ENCODE peak calls at places on chromosomes 7 and 10, in five cellular contexts. One of them, this sample, is unnamed.

GRCh38 chr7:114819629-114820362 is 102.1 kb upstream of the MDFIC start:
- DNase-seq in BE2C: no peak
- DNase-seq in left ventricle myocardium inferior: no peak
- DNase-seq in GM13976: no peak
- DNase-seq in fibroblast of lung: peak; percentile 97
- DNase-seq in this sample: peak; percentile 100

GRCh38 chr7:49094866-49095265 is 170.5 kb downstream of the CDC14C start:
- DNase-seq in GM13976: no peak
- DNase-seq in left ventricle myocardium inferior: no peak
- DNase-seq in BE2C: no peak
- DNase-seq in fibroblast of lung: no peak
- DNase-seq in this sample: no peak

GRCh38 chr7:132073920-132074589 is 502.2 kb downstream of the PLXNA4 start:
- DNase-seq in GM13976: no peak
- DNase-seq in fibroblast of lung: no peak
- DNase-seq in left ventricle myocardium inferior: no peak
- DNase-seq in BE2C: no peak
- DNase-seq in this sample: no peak

GRCh38 chr10:110783509-110784103 is 88.1 kb upstream of the PDCD4 start:
- DNase-seq in BE2C: no peak
- DNase-seq in fibroblast of lung: no peak
- DNase-seq in left ventricle myocardium inferior: no peak
- DNase-seq in GM13976: no peak
- DNase-seq in this sample: peak; percentile 17

GRCh38 chr7:6589829-6590644 is at the start of gene INTS15:
- DNase-seq in fibroblast of lung: peak; percentile 77
- DNase-seq in BE2C: peak; percentile 85
- DNase-seq in GM13976: peak; percentile 94
- DNase-seq in left ventricle myocardium inferior: peak; percentile 77
- DNase-seq in this sample: peak; percentile 85

GRCh38 chr7:113639221-113639620 is 279.6 kb downstream of the PPP1R3A start:
- DNase-seq in fibroblast of lung: peak; percentile 2
- DNase-seq in BE2C: no peak
- DNase-seq in GM13976: no peak
- DNase-seq in left ventricle myocardium inferior: no peak
- DNase-seq in this sample: no peak

GRCh38 chr7:83468251-83468739 is 180.6 kb downstream of the SEMA3E start:
- DNase-seq in GM13976: peak; percentile 13
- DNase-seq in fibroblast of lung: peak; percentile 99
- DNase-seq in left ventricle myocardium inferior: peak; percentile 51
- DNase-seq in BE2C: peak; percentile 76
- DNase-seq in this sample: peak; percentile 99

GRCh38 chr7:64313740-64314491 is at the start of gene ZNF736:
- DNase-seq in BE2C: peak; percentile 90
- DNase-seq in fibroblast of lung: peak; percentile 95
- DNase-seq in GM13976: peak; percentile 85
- DNase-seq in left ventricle myocardium inferior: peak; percentile 89
- DNase-seq in this sample: peak; percentile 98

GRCh38 chr10:36803229-36803628 is 322.2 kb upstream of the ANKRD30A start:
- DNase-seq in fibroblast of lung: no peak
- DNase-seq in BE2C: no peak
- DNase-seq in GM13976: no peak
- DNase-seq in left ventricle myocardium inferior: no peak
- DNase-seq in this sample: no peak

GRCh38 chr10:34699904-34700303 is 115.2 kb downstream of the PARD3 start:
- DNase-seq in left ventricle myocardium inferior: no peak
- DNase-seq in BE2C: no peak
- DNase-seq in GM13976: no peak
- DNase-seq in fibroblast of lung: no peak
- DNase-seq in this sample: no peak

GRCh38 chr7:48182736-48183369 is 11.6 kb downstream of the ABCA13 start:
- DNase-seq in fibroblast of lung: peak; percentile 75
- DNase-seq in GM13976: no peak
- DNase-seq in BE2C: no peak
- DNase-seq in left ventricle myocardium inferior: no peak
- DNase-seq in this sample: peak; percentile 28

GRCh38 chr7:43438897-43439479 is 143.9 kb upstream of the STK17A start:
- DNase-seq in BE2C: no peak
- DNase-seq in GM13976: no peak
- DNase-seq in fibroblast of lung: no peak
- DNase-seq in left ventricle myocardium inferior: no peak
- DNase-seq in this sample: no peak

GRCh38 chr7:47513741-47514241 is 68.1 kb downstream of the TNS3 start:
- DNase-seq in BE2C: no peak
- DNase-seq in left ventricle myocardium inferior: no peak
- DNase-seq in fibroblast of lung: peak; percentile 93
- DNase-seq in GM13976: no peak
- DNase-seq in this sample: peak; percentile 40

GRCh38 chr7:103857435-103857834 is 132.0 kb downstream of the RELN start:
- DNase-seq in fibroblast of lung: no peak
- DNase-seq in left ventricle myocardium inferior: no peak
- DNase-seq in GM13976: no peak
- DNase-seq in BE2C: peak; percentile 66
- DNase-seq in this sample: no peak

GRCh38 chr7:30012757-30013156 is 13.7 kb downstream of the FKBP14 start:
- DNase-seq in left ventricle myocardium inferior: no peak
- DNase-seq in GM13976: no peak
- DNase-seq in BE2C: no peak
- DNase-seq in fibroblast of lung: no peak
- DNase-seq in this sample: no peak
- TF ChIP-seq CTCF in left ventricle myocardium inferior: no peak
- TF ChIP-seq CTCF in GM13976: no peak
- TF ChIP-seq CTCF in BE2C: no peak
- TF ChIP-seq CTCF in fibroblast of lung: no peak
- TF ChIP-seq CTCF in this sample: no peak

GRCh38 chr10:11147723-11148122 is 130.1 kb downstream of the CELF2 start:
- DNase-seq in BE2C: no peak
- DNase-seq in GM13976: no peak
- DNase-seq in left ventricle myocardium inferior: no peak
- DNase-seq in fibroblast of lung: no peak
- DNase-seq in this sample: no peak
- TF ChIP-seq CTCF in BE2C: no peak
- TF ChIP-seq CTCF in GM13976: peak; percentile 36
- TF ChIP-seq CTCF in left ventricle myocardium inferior: peak; percentile 29
- TF ChIP-seq CTCF in fibroblast of lung: no peak
- TF ChIP-seq CTCF in this sample: no peak

GRCh38 chr10:101495324-101495925 is 92.6 kb downstream of the POLL start:
- DNase-seq in left ventricle myocardium inferior: no peak
- DNase-seq in fibroblast of lung: no peak
- DNase-seq in GM13976: no peak
- DNase-seq in BE2C: peak; percentile 5
- DNase-seq in this sample: peak; percentile 29
- TF ChIP-seq CTCF in left ventricle myocardium inferior: peak; percentile 36
- TF ChIP-seq CTCF in fibroblast of lung: peak; percentile 36
- TF ChIP-seq CTCF in GM13976: no peak
- TF ChIP-seq CTCF in BE2C: peak; percentile 71
- TF ChIP-seq CTCF in this sample: peak; percentile 42

DNA sequence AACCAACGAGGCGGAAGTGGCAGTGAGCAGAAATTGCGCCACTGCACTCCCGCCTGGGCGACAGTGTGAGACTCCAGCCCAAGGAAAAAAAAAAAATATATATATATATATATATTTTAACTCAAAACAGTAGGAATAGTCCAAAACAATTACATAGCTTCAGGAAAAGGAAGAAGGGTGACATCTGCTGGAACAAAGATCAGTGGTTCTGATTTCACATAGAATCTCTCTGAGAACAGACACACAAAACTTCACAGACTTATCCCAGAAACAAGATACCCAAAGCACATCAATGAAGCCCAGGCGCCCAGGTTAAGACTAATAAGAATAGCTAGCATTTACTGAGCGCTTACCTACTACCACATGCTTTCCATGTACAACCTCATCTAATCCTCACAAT is 45.0 kb downstream of the DNMBP start:
- DNase-seq in left ventricle myocardium inferior: no peak
- DNase-seq in fibroblast of lung: peak; percentile 33
- DNase-seq in GM13976: no peak
- DNase-seq in BE2C: no peak
- DNase-seq in this sample: no peak
- TF ChIP-seq CTCF in left ventricle myocardium inferior: peak; percentile 11
- TF ChIP-seq CTCF in fibroblast of lung: peak; percentile 34
- TF ChIP-seq CTCF in GM13976: no peak
- TF ChIP-seq CTCF in BE2C: no peak
- TF ChIP-seq CTCF in this sample: no peak

GRCh38 chr10:59805043-59805442 is 51.8 kb upstream of the MRLN start:
- DNase-seq in GM13976: no peak
- DNase-seq in BE2C: peak; percentile 40
- DNase-seq in fibroblast of lung: no peak
- DNase-seq in left ventricle myocardium inferior: no peak
- DNase-seq in this sample: peak; percentile 45
- TF ChIP-seq CTCF in GM13976: peak; percentile 6
- TF ChIP-seq CTCF in BE2C: peak; percentile 68
- TF ChIP-seq CTCF in fibroblast of lung: peak; percentile 50
- TF ChIP-seq CTCF in left ventricle myocardium inferior: peak; percentile 50
- TF ChIP-seq CTCF in this sample: peak; percentile 66

GRCh38 chr7:35463751-35464150 is 209.9 kb upstream of the TBX20 start:
- DNase-seq in left ventricle myocardium inferior: no peak
- DNase-seq in fibroblast of lung: no peak
- DNase-seq in BE2C: no peak
- DNase-seq in GM13976: no peak
- DNase-seq in this sample: no peak
- TF ChIP-seq CTCF in left ventricle myocardium inferior: no peak
- TF ChIP-seq CTCF in fibroblast of lung: no peak
- TF ChIP-seq CTCF in BE2C: no peak
- TF ChIP-seq CTCF in GM13976: no peak
- TF ChIP-seq CTCF in this sample: no peak

GRCh38 chr7:74253975-74254857 is at the start of gene RFC2:
- DNase-seq in GM13976: peak; percentile 99
- DNase-seq in fibroblast of lung: peak; percentile 95
- DNase-seq in left ventricle myocardium inferior: peak; percentile 97
- DNase-seq in BE2C: peak; percentile 98
- DNase-seq in this sample: peak; percentile 96
- TF ChIP-seq CTCF in GM13976: no peak
- TF ChIP-seq CTCF in fibroblast of lung: peak; percentile 3
- TF ChIP-seq CTCF in left ventricle myocardium inferior: peak; percentile 60
- TF ChIP-seq CTCF in BE2C: no peak
- TF ChIP-seq CTCF in this sample: peak; percentile 29